ENCODE peak calls at places on chromosome 6, in four cellular contexts. K is GM23248, T is Peyer's patch, W is HCT116. U is an unnamed sample. For H3K4me1, the result is how much of the 10 kb centered on the place peaks cover.

GRCh38 chr6:39203804-39204495 is 25.3 kb downstream of the KCNK5 start:
- DNase-seq in T (no peak), K (no peak), W (peak), U (peak)

GRCh38 chr6:121630716-121631115 is 195.3 kb downstream of the GJA1 start:
- DNase-seq in T (no peak), W (no peak), K (no peak), U (no peak)

GRCh38 chr6:119110601-119111548 is 32.4 kb upstream of the FAM184A start:
- DNase-seq in K (peak), W (peak), T (peak), U (peak)

GRCh38 chr6:116073765-116074450 is 13.2 kb upstream of the FRK start:
- DNase-seq in K (peak), T (no peak), W (no peak), U (no peak)

GRCh38 chr6:107308676-107309075 is 150.7 kb downstream of the PDSS2 start:
- DNase-seq in W (no peak), K (no peak), T (no peak), U (no peak)

GRCh38 chr6:24205020-24205492 is 79.0 kb downstream of the NRSN1 start:
- DNase-seq in T (no peak), K (peak), W (peak), U (peak)

GRCh38 chr6:160261991-160262718 is 3.5 kb upstream of the SLC22A2 start:
- DNase-seq in W (no peak), K (no peak), T (no peak), U (no peak)

GRCh38 chr6:34549056-34549803 is 6.9 kb downstream of the SPDEF start:
- DNase-seq in K (no peak), W (no peak), T (no peak), U (no peak)

GRCh38 chr6:149859368-149859767 is 4.8 kb downstream of the LRP11 start:
- DNase-seq in K (peak), T (no peak), W (no peak), U (no peak)

GRCh38 chr6:21826031-21826430 is 232.5 kb downstream of the SOX4 start:
- DNase-seq in W (no peak), K (peak), T (no peak), U (no peak)

GRCh38 chr6:474454-475185 is 83.1 kb downstream of the IRF4 start:
- DNase-seq in K (no peak), W (no peak), T (peak), U (no peak)

GRCh38 chr6:75830959-75831885 is 82.2 kb downstream of the MYO6 start:
- DNase-seq in W (no peak), K (peak), T (no peak), U (no peak)

GRCh38 chr6:156175971-156176421 is 601.2 kb upstream of the ARID1B start:
- DNase-seq in W (peak), T (no peak), K (no peak), U (peak)

GRCh38 chr6:141265748-141266647 is 866.7 kb upstream of the GJE1 start:
- DNase-seq in T (no peak), W (no peak), K (peak), U (no peak)

GRCh38 chr6:83127258-83127657 is 59.8 kb downstream of the DOP1A start:
- DNase-seq in W (no peak), T (no peak), K (no peak), U (no peak)

GRCh38 chr6:151679081-151679480 is 128.4 kb upstream of the ESR1 start:
- DNase-seq in W (no peak), T (no peak), K (peak), U (no peak)

GRCh38 chr6:12748815-12749521 is 32.4 kb downstream of the PHACTR1 start:
- DNase-seq in W (no peak), T (no peak), K (peak), U (no peak)

GRCh38 chr6:132512342-132512637 is 626 bp downstream of the STX7 start:
- DNase-seq in T (no peak), W (no peak), K (no peak), U (no peak)

GRCh38 chr6:157121897-157122296 is 201.4 kb downstream of the TMEM242 start:
- DNase-seq in T (no peak), K (no peak), W (no peak), U (no peak)

GRCh38 chr6:12538881-12539357 is 177.6 kb upstream of the PHACTR1 start:
- DNase-seq in T (no peak), K (no peak), W (no peak), U (no peak)

GRCh38 chr6:26118999-26119398 is 31.8 kb downstream of the HFE start:
- DNase-seq in W (peak), T (no peak), K (no peak), U (peak)

GRCh38 chr6:129314575-129314974 is 395.4 kb downstream of the ARHGAP18 start:
- DNase-seq in K (no peak), W (no peak), T (no peak), U (no peak)

GRCh38 chr6:41191569-41191968 is 9.4 kb downstream of the TREML2 start:
- DNase-seq in T (no peak), K (peak), W (peak), U (peak)

GRCh38 chr6:37696220-37696840 is 1.4 kb downstream of the MDGA1 start:
- DNase-seq in K (peak), W (no peak), T (no peak), U (peak)

GRCh38 chr6:155181498-155181897 is 82.3 kb upstream of the CLDN20 start:
- DNase-seq in W (no peak), T (no peak), K (no peak), U (no peak)

GRCh38 chr6:18509871-18510643 is 122.9 kb downstream of the RNF144B start:
- DNase-seq in T (no peak), K (peak), W (no peak), U (no peak)

GRCh38 chr6:101266063-101266462 is 127.4 kb upstream of the GRIK2 start:
- DNase-seq in W (no peak), K (no peak), T (no peak), U (no peak)

GRCh38 chr6:33082702-33083101 is 6.9 kb downstream of the HLA-DPB1 start:
- DNase-seq in W (peak), K (peak), T (no peak), U (peak)

GRCh38 chr6:18262812-18263560 is 1.3 kb downstream of the DEK start:
- DNase-seq in K (peak), W (no peak), T (peak), U (no peak)

GRCh38 chr6:167115054-167115453 is 7.8 kb upstream of the CCR6 start:
- DNase-seq in W (no peak), T (peak), K (no peak), U (no peak)

GRCh38 chr6:167118006-167118405 is 4.9 kb upstream of the CCR6 start:
- DNase-seq in T (no peak), K (no peak), W (no peak), U (no peak)

GRCh38 chr6:167118839-167119238 is 4.1 kb upstream of the CCR6 start:
- DNase-seq in W (no peak), K (no peak), T (peak), U (no peak)

GRCh38 chr6:167116109-167116837 is 6.6 kb upstream of the CCR6 start:
- DNase-seq in T (no peak), K (peak), W (no peak), U (no peak)

GRCh38 chr6:167116838-167117228 is 6.1 kb upstream of the CCR6 start:
- DNase-seq in K (no peak), W (no peak), T (no peak), U (no peak)
- H3K4me1 ChIP-seq in K (under half), W (under half), T (under half), U (under half)

GRCh38 chr6:68040312-68040778 is 594.7 kb upstream of the ADGRB3 start:
- DNase-seq in W (no peak), K (no peak), T (no peak), U (peak)
- H3K4me3 ChIP-seq in W (no peak), K (no peak), T (no peak), U (no peak)

GRCh38 chr6:89047473-89047872 is 33.1 kb upstream of the PNRC1 start:
- DNase-seq in T (no peak), K (no peak), W (no peak), U (no peak)
- H3K4me1 ChIP-seq in T (under half), K (under half), W (under half), U (under half)

GRCh38 chr6:6810727-6811126 is 222.2 kb downstream of the LY86 start:
- DNase-seq in T (peak), K (no peak), W (no peak), U (no peak)
- H3K4me3 ChIP-seq in T (peak), K (peak), W (peak), U (no peak)

U was measured in HAP-1.